ENCODE peak calls at places on chromosomes 4 and X, in five cellular contexts. Y is neural progenitor cell; H is effector memory CD4-positive, alpha-beta T cell; X is H1; W is PC-3. G is an unnamed sample.

GRCh38 chrX:108122748-108123147 is 31.2 kb downstream of the ATG4A start:
- DNase-seq in X (no peak), Y (no peak), W (no peak), H (no peak), G (peak; percentile 16)

GRCh38 chr4:164011791-164012190 is 517.3 kb downstream of the TMA16 start:
- DNase-seq in W (no peak), X (no peak), Y (no peak), H (no peak), G (no peak)

GRCh38 chr4:91319869-91320268 is 983.9 kb upstream of the GRID2 start:
- DNase-seq in H (no peak), W (no peak), Y (no peak), X (no peak), G (no peak)

GRCh38 chrX:45849261-45849660 is 648.6 kb upstream of the DIPK2B start:
- DNase-seq in X (no peak), W (peak; percentile 85), H (no peak), Y (peak; percentile 32), G (no peak)

GRCh38 chrX:16212436-16212835 is 45.2 kb downstream of the MAGEB17 start:
- DNase-seq in Y (peak; percentile 54), W (peak; percentile 42), H (no peak), X (no peak), G (no peak)

GRCh38 chr4:76546282-76547166 is 111.5 kb downstream of the SHROOM3 start:
- DNase-seq in X (no peak), H (no peak), W (peak; percentile 82), Y (no peak), G (peak; percentile 85)

GRCh38 chr4:172758586-172759340 is 409.8 kb upstream of the GALNT7 start:
- DNase-seq in H (no peak), Y (no peak), X (no peak), W (peak; percentile 83), G (peak; percentile 37)

GRCh38 chrX:19658030-19658429 is 142.7 kb upstream of the MAP3K15 start:
- DNase-seq in W (peak; percentile 5), Y (no peak), H (no peak), X (no peak), G (no peak)

GRCh38 chr4:75107703-75108612 is 175.0 kb downstream of the PARM1 start:
- DNase-seq in Y (no peak), W (peak; percentile 34), X (no peak), H (no peak), G (no peak)

GRCh38 chr4:118858779-118859178 is 22.9 kb upstream of the SEC24D start:
- DNase-seq in H (no peak), Y (no peak), X (no peak), W (no peak), G (no peak)

GRCh38 chr4:110352670-110353442 is 123.1 kb upstream of the ENPEP start:
- DNase-seq in Y (no peak), H (no peak), W (no peak), X (no peak), G (no peak)

GRCh38 chr4:137694138-137694537 is 161.8 kb upstream of the PCDH18 start:
- DNase-seq in Y (no peak), H (no peak), X (no peak), W (no peak), G (no peak)

GRCh38 chrX:140765043-140765784 is 55.7 kb downstream of the LINC00632 start:
- DNase-seq in Y (peak; percentile 39), X (no peak), H (no peak), W (peak; percentile 46), G (no peak)

GRCh38 chrX:148310402-148311200 is 189.8 kb upstream of the AFF2 start:
- DNase-seq in Y (no peak), H (peak; percentile 3), X (no peak), W (no peak), G (no peak)

GRCh38 chrX:138710311-138710791 is 1.2 kb downstream of the FGF13 start:
- DNase-seq in Y (peak; percentile 19), X (peak; percentile 46), H (no peak), W (no peak), G (no peak)

GRCh38 chr4:16869594-16870245 is 28.7 kb downstream of the LDB2 start:
- DNase-seq in X (no peak), H (no peak), Y (no peak), W (no peak), G (no peak)

GRCh38 chrX:100363926-100364325 is 46.1 kb downstream of the PCDH19 start:
- DNase-seq in H (no peak), X (no peak), Y (no peak), W (no peak), G (no peak)

GRCh38 chr4:7254736-7255487 is 62.6 kb downstream of the SORCS2 start:
- DNase-seq in W (no peak), H (no peak), X (no peak), Y (no peak), G (no peak)

GRCh38 chr4:165874799-165875371 is 1.8 kb downstream of the TLL1 start:
- DNase-seq in X (peak; percentile 78), W (peak; percentile 61), Y (peak; percentile 79), H (no peak), G (no peak)

GRCh38 chr4:36004231-36004851 is 240.0 kb downstream of the ARAP2 start:
- DNase-seq in X (no peak), Y (no peak), W (peak; percentile 45), H (no peak), G (no peak)

GRCh38 chr4:145540235-145540634 is 58.6 kb downstream of the SMAD1 start:
- DNase-seq in H (no peak), W (no peak), Y (no peak), X (no peak), G (no peak)

GRCh38 chrX:31555506-31555905 is 483.7 kb upstream of the FTHL17 start:
- DNase-seq in H (no peak), X (no peak), W (no peak), Y (no peak), G (no peak)

GRCh38 chrX:75603833-75604232 is 81.0 kb upstream of the ZDHHC15 start:
- DNase-seq in Y (peak; percentile 33), X (no peak), H (no peak), W (peak; percentile 43), G (no peak)

GRCh38 chrX:1511829-1512228 is 25.2 kb downstream of the P2RY8 start:
- DNase-seq in W (no peak), Y (no peak), X (no peak), H (no peak), G (no peak)

GRCh38 chr4:80307774-80308465 is 27.6 kb upstream of the CFAP299 start:
- DNase-seq in Y (peak; percentile 36), X (no peak), H (no peak), W (peak; percentile 59), G (no peak)

GRCh38 chrX:47026198-47026597 is 52.0 kb upstream of the RGN start:
- DNase-seq in H (no peak), Y (no peak), W (no peak), X (no peak), G (no peak)

GRCh38 chr4:76430519-76431388 is 4.3 kb upstream of the SHROOM3 start:
- DNase-seq in H (no peak), X (no peak), Y (peak; percentile 73), W (peak; percentile 71), G (peak; percentile 12)

GRCh38 chr4:40750461-40751258 is 905 bp downstream of the NSUN7 start:
- DNase-seq in W (peak; percentile 7), X (peak; percentile 74), Y (peak; percentile 60), H (no peak), G (no peak)

GRCh38 chr4:98939892-98940298 is 11.0 kb upstream of the EIF4E start:
- DNase-seq in Y (peak; percentile 64), W (peak; percentile 83), X (no peak), H (no peak), G (peak; percentile 37)

GRCh38 chr4:119897260-119897659 is 169.4 kb downstream of the MAD2L1 start:
- DNase-seq in W (no peak), X (no peak), Y (no peak), H (no peak), G (no peak)

DNA sequence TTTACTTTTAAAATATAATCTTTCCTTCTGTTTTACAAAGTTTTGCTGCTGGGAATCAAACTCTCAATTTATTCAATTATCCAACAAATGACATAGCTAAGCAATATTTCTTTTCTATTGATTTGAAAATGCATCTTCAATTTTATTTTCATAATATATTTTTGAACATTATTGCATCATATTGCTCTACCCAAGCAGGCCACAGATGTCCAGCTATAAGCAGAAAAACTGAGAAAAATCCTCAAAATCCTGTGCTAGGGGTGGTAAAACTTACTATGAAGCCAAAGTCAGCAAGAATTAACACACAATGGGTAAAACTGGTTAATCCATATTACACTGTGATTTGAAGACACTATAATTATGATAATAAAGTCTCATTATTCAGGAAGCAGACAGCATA is 5.0 kb downstream of the TIFA start:
- DNase-seq in W (no peak), H (no peak), X (no peak), Y (no peak), G (no peak)
- H3K36me3 ChIP-seq in W (no peaks in the 10 kb centered on the region), H (peaks cover 6% of the 10 kb centered on the region), X (no peaks in the 10 kb centered on the region), Y (no peaks in the 10 kb centered on the region), G (no peaks in the 10 kb centered on the region)

GRCh38 chr4:909131-909571 is 23.0 kb downstream of the GAK start:
- DNase-seq in H (no peak), W (no peak), Y (no peak), X (no peak), G (no peak)

GRCh38 chr4:907103-907400 is 25.1 kb downstream of the GAK start:
- DNase-seq in X (no peak), H (no peak), Y (no peak), W (no peak), G (no peak)

GRCh38 chr4:907691-908437 is 24.3 kb downstream of the GAK start:
- DNase-seq in W (no peak), Y (no peak), H (no peak), X (no peak), G (no peak)

GRCh38 chr4:905485-906214 is 26.5 kb downstream of the GAK start:
- DNase-seq in H (no peak), W (no peak), Y (no peak), X (no peak), G (no peak)

GRCh38 chr4:906311-907102 is 25.6 kb downstream of the GAK start:
- DNase-seq in X (no peak), H (no peak), W (no peak), Y (no peak), G (no peak)
- H3K36me3 ChIP-seq in X (no peaks in the 10 kb centered on the region), H (peaks cover 44% of the 10 kb centered on the region), W (no peaks in the 10 kb centered on the region), Y (no peaks in the 10 kb centered on the region), G (peaks cover 14% of the 10 kb centered on the region)

GRCh38 chr4:38684951-38685350 is 21.0 kb downstream of the KLF3 start:
- DNase-seq in W (no peak), Y (no peak), H (no peak), X (no peak), G (no peak)
- H3K36me3 ChIP-seq in W (peaks cover 39% of the 10 kb centered on the region), Y (peaks cover 13% of the 10 kb centered on the region), H (peaks cover 29% of the 10 kb centered on the region), X (no peaks in the 10 kb centered on the region), G (peaks cover 14% of the 10 kb centered on the region)

GRCh38 chrX:82058728-82059127 is 856.8 kb downstream of the SH3BGRL start:
- DNase-seq in X (no peak), W (no peak), Y (no peak), H (no peak), G (no peak)
- H3K36me3 ChIP-seq in X (no peaks in the 10 kb centered on the region), W (no peaks in the 10 kb centered on the region), Y (no peaks in the 10 kb centered on the region), H (no peaks in the 10 kb centered on the region), G (no peaks in the 10 kb centered on the region)

G was measured in BJ.